ENCODE peak calls at places on chromosomes 1 and 21, in eight cellular contexts. Z is activated T-helper 1 cell treated with anti-CD3 and anti-CD28 coated beads, Interleukin-2, amount 50 U/mL, for 16 hours; Q is breast epithelium; V is activated T-cell treated with anti-CD3 and anti-CD28 coated beads, Interleukin-2, amount 50 U/mL, for 1 hour; S is cardiac septum; T is SHP77; C is NCI-H2029 treated with DMSO at 0.1 percent for 48 hours; D is HT1080. I is an unnamed sample.

GRCh38 chr21:15408089-15408488 is 321.7 kb upstream of the USP25 start:
- DNase-seq in T (no peak), D (no peak), S (no peak), C (no peak), V (no peak), Z (no peak), Q (no peak), I (no peak)

GRCh38 chr1:43994794-43995790 is 3.7 kb downstream of the CCDC24 start:
- DNase-seq in T (peak; percentile 52), S (no peak), Q (no peak), Z (no peak), V (no peak), C (no peak), D (peak; percentile 67), I (peak; percentile 87)

GRCh38 chr1:225874431-225874830 is 7.7 kb downstream of the TMEM63A start:
- DNase-seq in V (no peak), Z (no peak), T (no peak), Q (no peak), D (no peak), C (no peak), S (no peak), I (no peak)

GRCh38 chr1:19203440-19203839 is 6.6 kb downstream of the UBR4 start:
- DNase-seq in T (no peak), C (no peak), D (peak; percentile 75), Z (no peak), V (no peak), Q (peak; percentile 55), S (no peak), I (no peak)

GRCh38 chr1:224499204-224499603 is 64.6 kb upstream of the WDR26 start:
- DNase-seq in Q (no peak), D (peak; percentile 60), Z (no peak), S (no peak), C (no peak), T (no peak), V (no peak), I (no peak)

GRCh38 chr1:203464226-203464625 is 11.4 kb upstream of the PRELP start:
- DNase-seq in C (no peak), Z (no peak), Q (peak; percentile 67), V (no peak), S (no peak), D (no peak), T (no peak), I (no peak)

GRCh38 chr21:32334980-32335471 is 36.4 kb downstream of the MRAP start:
- DNase-seq in T (no peak), Q (no peak), Z (no peak), S (peak; percentile 66), D (no peak), V (no peak), C (no peak), I (no peak)

GRCh38 chr1:196403803-196404690 is 204.2 kb downstream of the KCNT2 start:
- DNase-seq in Z (no peak), C (no peak), S (no peak), T (no peak), Q (no peak), D (no peak), V (no peak), I (no peak)

GRCh38 chr1:78095618-78096416 is 50.1 kb downstream of the GIPC2 start:
- DNase-seq in Z (no peak), Q (no peak), S (no peak), V (no peak), D (peak; percentile 77), C (no peak), T (no peak), I (no peak)

GRCh38 chr1:234745844-234746797 is 136.1 kb upstream of the IRF2BP2 start:
- DNase-seq in V (no peak), T (peak; percentile 78), Q (no peak), C (no peak), S (no peak), Z (no peak), D (peak; percentile 56), I (no peak)

GRCh38 chr1:24384251-24385090 is 29.1 kb downstream of the STPG1 start:
- DNase-seq in C (no peak), Z (no peak), T (no peak), D (peak; percentile 80), S (peak; percentile 84), V (no peak), Q (peak; percentile 13), I (no peak)

GRCh38 chr1:67535474-67535873 is 105.3 kb upstream of the SERBP1 start:
- DNase-seq in C (peak; percentile 35), S (peak; percentile 84), Z (no peak), T (peak; percentile 64), Q (peak; percentile 79), V (peak; percentile 27), D (peak; percentile 73), I (peak; percentile 82)

GRCh38 chr1:15835741-15836510 is 11.6 kb upstream of the SPEN start:
- DNase-seq in S (peak; percentile 100), T (peak; percentile 99), V (peak; percentile 98), D (peak; percentile 98), C (peak; percentile 89), Z (peak; percentile 97), Q (peak; percentile 99), I (peak; percentile 96)

GRCh38 chr1:235954306-235955283 is 87.9 kb upstream of the LYST start:
- DNase-seq in Q (no peak), C (no peak), V (peak; percentile 52), Z (peak; percentile 8), T (no peak), D (no peak), S (peak; percentile 89), I (no peak)

GRCh38 chr1:176501596-176501995 is 38.6 kb downstream of the PAPPA2 start:
- DNase-seq in T (no peak), V (no peak), Z (no peak), S (no peak), C (no peak), Q (no peak), D (no peak), I (no peak)

GRCh38 chr1:83999316-83999819 is 436 bp upstream of the TTLL7 start:
- DNase-seq in Z (peak; percentile 7), S (peak; percentile 88), Q (no peak), T (peak; percentile 85), V (no peak), D (peak; percentile 73), C (peak; percentile 92), I (peak; percentile 88)

GRCh38 chr1:100360790-100361232 is 8.5 kb downstream of the CDC14A start:
- DNase-seq in S (no peak), V (no peak), T (no peak), Z (no peak), Q (no peak), D (no peak), C (no peak), I (no peak)

GRCh38 chr21:18384771-18385170 is 18.8 kb downstream of the TMPRSS15 start:
- DNase-seq in Q (no peak), Z (no peak), T (no peak), D (no peak), S (no peak), C (no peak), V (no peak), I (peak; percentile 76)

GRCh38 chr1:229392936-229393335 is 41.0 kb downstream of the ACTA1 start:
- DNase-seq in V (no peak), T (no peak), C (no peak), S (no peak), Q (no peak), D (no peak), Z (no peak), I (no peak)

GRCh38 chr1:158362501-158362900 is 8.8 kb downstream of the CD1E start:
- DNase-seq in D (no peak), C (no peak), Z (no peak), V (no peak), S (no peak), T (no peak), Q (no peak), I (no peak)

GRCh38 chr1:26811057-26811456 is 15.4 kb upstream of the ZDHHC18 start:
- DNase-seq in Z (no peak), C (no peak), Q (no peak), D (no peak), V (no peak), S (no peak), T (no peak), I (no peak)

GRCh38 chr21:16079830-16080229 is 350.0 kb downstream of the USP25 start:
- DNase-seq in T (no peak), Z (no peak), C (no peak), Q (no peak), D (no peak), V (no peak), S (no peak), I (no peak)

GRCh38 chr1:38000529-38001453 is 4.5 kb downstream of the FHL3 start:
- DNase-seq in Q (peak; percentile 55), Z (no peak), D (peak; percentile 87), T (no peak), C (no peak), V (no peak), S (no peak), I (peak; percentile 83)

GRCh38 chr1:53696990-53697389 is 42.0 kb downstream of the GLIS1 start:
- DNase-seq in Z (no peak), Q (no peak), T (no peak), D (no peak), V (no peak), S (no peak), C (no peak), I (no peak)

GRCh38 chr1:43358121-43358745 is 548 bp upstream of the CDC20 start:
- DNase-seq in Q (no peak), T (peak; percentile 49), Z (no peak), V (no peak), C (peak; percentile 60), D (peak; percentile 47), S (no peak), I (peak; percentile 82)

GRCh38 chr1:95301614-95302013 is 67.6 kb downstream of the RWDD3 start:
- DNase-seq in Q (no peak), D (no peak), V (no peak), S (no peak), C (no peak), Z (no peak), T (no peak), I (no peak)

GRCh38 chr1:7430047-7430608 is 341.0 kb upstream of the VAMP3 start:
- DNase-seq in C (no peak), V (no peak), Q (no peak), D (no peak), S (no peak), T (no peak), Z (no peak), I (no peak)

GRCh38 chr1:241641748-241642592 is 1.8 kb upstream of the CHML start:
- DNase-seq in S (no peak), Z (no peak), C (no peak), T (no peak), D (peak; percentile 73), Q (no peak), V (no peak), I (no peak)

GRCh38 chr1:81304187-81304586 is 496.5 kb upstream of the ADGRL2 start:
- DNase-seq in C (no peak), D (peak; percentile 75), V (no peak), Q (no peak), T (no peak), Z (no peak), S (no peak), I (no peak)

GRCh38 chr1:229170778-229171505 is 100.0 kb upstream of the RAB4A start:
- DNase-seq in C (no peak), T (no peak), Z (no peak), D (no peak), V (no peak), Q (no peak), S (no peak), I (no peak)

GRCh38 chr1:206472454-206472853 is 2.2 kb downstream of the IKBKE start:
- DNase-seq in C (no peak), D (peak; percentile 83), S (no peak), V (no peak), Z (no peak), Q (no peak), T (no peak), I (peak; percentile 51)

GRCh38 chr1:160862151-160863061 is at the start of gene CD244:
- DNase-seq in C (no peak), Z (no peak), D (peak; percentile 47), T (no peak), S (peak; percentile 79), Q (no peak), V (peak; percentile 41), I (no peak)

GRCh38 chr1:78607334-78607927 is 12.8 kb upstream of the IFI44L start:
- DNase-seq in C (no peak), Q (no peak), V (no peak), Z (no peak), T (peak; percentile 0), D (peak; percentile 12), S (no peak), I (peak; percentile 50)